ENCODE peak calls at places on chromosomes 5 and 9, in ten cellular contexts. V, G, B, P, H, E, K, D, F and I are unnamed samples.

GRCh38 chr9:124209774-124210173 is 48.0 kb upstream of the NEK6 start:
- DNase-seq in G (no peak), E (no peak), F (no peak), B (no peak), P (no peak), D (no peak), K (no peak), V (no peak), H (no peak), I (no peak)

GRCh38 chr5:81268797-81269196 is 32.6 kb upstream of the ZCCHC9 start:
- DNase-seq in D (peak; percentile 81), P (no peak), B (peak; percentile 86), G (peak; percentile 83), E (peak; percentile 94), F (no peak), K (peak; percentile 33), H (peak; percentile 88), V (no peak), I (no peak)

GRCh38 chr5:134100283-134101011 is 14.0 kb upstream of the TCF7 start:
- DNase-seq in K (no peak), V (peak; percentile 37), P (no peak), E (peak; percentile 83), F (no peak), G (peak; percentile 87), B (peak; percentile 78), H (peak; percentile 51), D (no peak), I (peak; percentile 49)

GRCh38 chr9:130073373-130073772 is 19.7 kb downstream of the GPR107 start:
- DNase-seq in D (peak; percentile 33), K (no peak), G (peak; percentile 40), H (peak; percentile 18), V (no peak), F (no peak), B (peak; percentile 84), E (peak; percentile 60), P (no peak), I (no peak)

GRCh38 chr5:143390258-143390657 is 13.2 kb downstream of the NR3C1 start:
- DNase-seq in H (no peak), G (no peak), D (no peak), P (no peak), B (peak; percentile 22), F (no peak), K (no peak), V (no peak), E (no peak), I (no peak)

GRCh38 chr5:35856186-35857003 is at the start of gene IL7R:
- DNase-seq in H (no peak), B (peak; percentile 33), E (peak; percentile 67), K (no peak), D (peak; percentile 34), V (no peak), G (peak; percentile 19), P (no peak), F (no peak), I (peak; percentile 79)

GRCh38 chr5:172497591-172498255 is 43.4 kb upstream of the SH3PXD2B start:
- DNase-seq in B (no peak), G (no peak), E (no peak), F (peak; percentile 9), P (no peak), H (no peak), V (no peak), K (no peak), D (no peak), I (no peak)

GRCh38 chr5:2757563-2758311 is 6.3 kb upstream of the IRX2 start:
- DNase-seq in P (peak; percentile 77), F (no peak), H (peak; percentile 94), G (peak; percentile 100), V (no peak), K (no peak), D (peak; percentile 80), B (no peak), E (no peak), I (no peak)

GRCh38 chr5:137264573-137264972 is 234.6 kb downstream of the SPOCK1 start:
- DNase-seq in P (no peak), K (no peak), E (no peak), D (peak; percentile 96), F (no peak), B (peak; percentile 82), V (no peak), H (peak; percentile 94), G (no peak), I (no peak)

GRCh38 chr9:136578915-136579637 is 33.2 kb upstream of the NOTCH1 start:
- DNase-seq in E (no peak), P (no peak), G (no peak), V (no peak), K (no peak), F (no peak), B (no peak), D (no peak), H (no peak), I (peak; percentile 21)

GRCh38 chr5:160511280-160511929 is 89.8 kb downstream of the PTTG1 start:
- DNase-seq in V (no peak), G (no peak), K (no peak), B (no peak), P (no peak), D (no peak), E (no peak), F (no peak), H (no peak), I (no peak)

GRCh38 chr9:34665381-34666250 is 3.2 kb upstream of the CCL27 start:
- DNase-seq in P (peak; percentile 95), H (peak; percentile 95), G (peak; percentile 97), K (peak; percentile 99), D (peak; percentile 93), B (peak; percentile 95), F (peak; percentile 98), V (peak; percentile 93), E (peak; percentile 97), I (peak; percentile 95)

GRCh38 chr5:136330353-136330913 is 34.9 kb downstream of the TRPC7 start:
- DNase-seq in G (no peak), K (no peak), B (no peak), F (no peak), P (no peak), E (no peak), D (no peak), V (no peak), H (no peak), I (no peak)

GRCh38 chr9:131674425-131675421 is 65.2 kb downstream of the RAPGEF1 start:
- DNase-seq in G (no peak), K (no peak), P (no peak), E (no peak), H (no peak), B (no peak), D (no peak), V (no peak), F (no peak), I (peak; percentile 63)

GRCh38 chr5:6768590-6769230 is 55.5 kb downstream of the TENT4A start:
- DNase-seq in P (no peak), F (no peak), B (no peak), H (no peak), D (no peak), E (no peak), K (no peak), V (no peak), G (no peak), I (no peak)

GRCh38 chr9:134455951-134456739 is 129.9 kb downstream of the RXRA start:
- DNase-seq in K (peak; percentile 59), D (peak; percentile 100), G (peak; percentile 79), F (peak; percentile 95), B (peak; percentile 99), P (peak; percentile 87), E (peak; percentile 97), H (peak; percentile 99), V (peak; percentile 61), I (no peak)

GRCh38 chr5:134005415-134006118 is 792 bp upstream of the VDAC1 start:
- DNase-seq in H (no peak), V (peak; percentile 50), F (no peak), B (no peak), G (no peak), E (peak; percentile 18), P (peak; percentile 63), K (peak; percentile 78), D (peak; percentile 32), I (no peak)

GRCh38 chr5:112709416-112709815 is 28.3 kb upstream of the APC start:
- DNase-seq in V (no peak), G (no peak), K (no peak), E (no peak), F (no peak), D (peak; percentile 45), B (peak; percentile 40), P (no peak), H (no peak), I (no peak)

DNA sequence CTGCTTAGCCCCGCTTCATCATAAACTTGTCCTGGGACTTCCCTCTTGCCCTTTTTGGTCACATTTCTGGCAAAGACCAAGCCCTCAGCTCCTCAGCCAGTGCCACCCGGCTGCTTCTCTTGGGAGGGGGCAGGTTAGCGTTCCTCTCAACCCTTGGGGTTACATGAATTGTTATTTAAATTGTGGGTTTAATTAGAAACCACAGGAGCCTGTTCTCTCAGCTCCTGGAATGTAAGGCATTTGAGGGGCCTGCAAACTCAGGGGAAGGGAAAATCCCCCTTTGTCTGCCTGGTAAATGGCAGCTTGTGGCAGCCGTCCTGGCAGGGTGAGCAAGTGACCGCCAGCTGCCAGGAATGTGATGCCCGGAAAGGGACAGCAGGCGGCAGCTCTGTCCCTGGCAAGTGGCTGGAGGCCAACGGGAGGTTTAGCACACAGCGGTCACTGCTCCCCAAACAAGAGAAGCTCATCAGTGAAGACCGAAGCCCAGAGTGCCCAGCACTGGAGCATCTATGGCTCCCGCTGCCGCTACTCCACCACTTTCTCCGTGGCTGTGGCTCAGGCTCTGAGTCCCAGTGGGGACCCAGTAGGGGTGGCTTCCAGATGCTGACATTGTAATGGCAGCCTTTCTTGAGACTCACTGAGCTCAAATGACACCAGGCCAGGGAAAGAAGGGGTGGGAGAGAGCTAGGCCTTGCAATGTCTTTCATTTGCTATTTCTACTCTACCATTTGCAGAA is 51.7 kb downstream of the SHB start:
- DNase-seq in F (no peak), E (peak; percentile 75), D (peak; percentile 92), V (peak; percentile 84), P (peak; percentile 81), G (peak; percentile 59), K (peak; percentile 63), H (no peak), B (peak; percentile 31), I (no peak)
- H3K4me3 ChIP-seq in F (no peak overlapping the region), E (no peak overlapping the region), D (no peak overlapping the region), V (no peak overlapping the region), P (no peak overlapping the region), G (no peak overlapping the region), K (peak overlapping the region; percentile 7), H (no peak overlapping the region), B (no peak overlapping the region), I (no peak overlapping the region)

GRCh38 chr5:150133581-150134197 is 22.0 kb downstream of the PDGFRB start:
- DNase-seq in G (no peak), V (no peak), F (no peak), B (no peak), P (no peak), E (no peak), K (no peak), D (no peak), H (no peak), I (no peak)
- H3K4me3 ChIP-seq in G (no peak overlapping the region), V (no peak overlapping the region), F (no peak overlapping the region), B (no peak overlapping the region), P (no peak overlapping the region), E (no peak overlapping the region), K (no peak overlapping the region), D (no peak overlapping the region), H (no peak overlapping the region), I (no peak overlapping the region)

GRCh38 chr5:37835400-37835973 is 4.4 kb downstream of the GDNF start:
- DNase-seq in D (no peak), H (no peak), G (no peak), P (no peak), F (no peak), B (no peak), V (no peak), K (no peak), E (no peak), I (no peak)
- H3K4me3 ChIP-seq in D (peak overlapping the region; percentile 93), H (no peak overlapping the region), G (no peak overlapping the region), P (no peak overlapping the region), F (no peak overlapping the region), B (no peak overlapping the region), V (peak overlapping the region; percentile 37), K (no peak overlapping the region), E (no peak overlapping the region), I (no peak overlapping the region)

GRCh38 chr9:105415344-105415980 is 32.4 kb upstream of the FSD1L start:
- DNase-seq in E (peak; percentile 64), P (no peak), K (peak; percentile 59), G (peak; percentile 60), D (peak; percentile 34), B (peak; percentile 70), F (peak; percentile 71), H (peak; percentile 60), V (peak; percentile 59), I (peak; percentile 78)
- H3K4me3 ChIP-seq in E (no peak overlapping the region), P (no peak overlapping the region), K (no peak overlapping the region), G (no peak overlapping the region), D (no peak overlapping the region), B (no peak overlapping the region), F (no peak overlapping the region), H (no peak overlapping the region), V (no peak overlapping the region), I (no peak overlapping the region)